ENCODE peak calls at places on chromosomes 1 and 21, in six cellular contexts. Z is IMR-90, U is tibial nerve, N is prostate gland, I is uterus, H is Peyer's patch. J is an unnamed sample.

GRCh38 chr21:37074195-37074510 is 1.1 kb downstream of the TTC3 start:
- DNase-seq in H (no peak), N (no peak), I (no peak), U (no peak), Z (no peak), J (no peak)

GRCh38 chr1:10050611-10051010 is 17.9 kb downstream of the UBE4B start:
- DNase-seq in I (no peak), N (no peak), U (no peak), H (no peak), Z (no peak), J (peak; percentile 49)

GRCh38 chr21:45152265-45152746 is 77.9 kb downstream of the ADARB1 start:
- DNase-seq in N (no peak), U (no peak), I (no peak), H (no peak), Z (no peak), J (no peak)

GRCh38 chr1:151371744-151372410 is 628 bp downstream of the SELENBP1 start:
- DNase-seq in Z (peak; percentile 35), H (peak; percentile 67), N (no peak), U (peak; percentile 45), I (peak; percentile 55), J (peak; percentile 33)

GRCh38 chr21:26177187-26177586 is 6.6 kb upstream of the APP start:
- DNase-seq in I (peak; percentile 24), N (no peak), U (no peak), H (no peak), Z (no peak), J (no peak)

GRCh38 chr21:33976082-33976979 is 60.7 kb upstream of the ATP5PO start:
- DNase-seq in N (no peak), U (no peak), I (peak; percentile 46), H (no peak), Z (peak; percentile 94), J (no peak)

GRCh38 chr1:45018599-45019230 is 6.7 kb downstream of the UROD start:
- DNase-seq in U (no peak), H (peak; percentile 75), N (peak; percentile 67), I (peak; percentile 28), Z (peak; percentile 53), J (peak; percentile 80)

GRCh38 chr1:207619833-207620572 is 24.9 kb upstream of the CR1L start:
- DNase-seq in U (no peak), I (no peak), H (no peak), N (no peak), Z (peak; percentile 51), J (no peak)

GRCh38 chr1:30381266-30381665 is 342.1 kb downstream of the MATN1 start:
- DNase-seq in Z (no peak), H (peak; percentile 13), N (no peak), U (no peak), I (no peak), J (no peak)

DNA sequence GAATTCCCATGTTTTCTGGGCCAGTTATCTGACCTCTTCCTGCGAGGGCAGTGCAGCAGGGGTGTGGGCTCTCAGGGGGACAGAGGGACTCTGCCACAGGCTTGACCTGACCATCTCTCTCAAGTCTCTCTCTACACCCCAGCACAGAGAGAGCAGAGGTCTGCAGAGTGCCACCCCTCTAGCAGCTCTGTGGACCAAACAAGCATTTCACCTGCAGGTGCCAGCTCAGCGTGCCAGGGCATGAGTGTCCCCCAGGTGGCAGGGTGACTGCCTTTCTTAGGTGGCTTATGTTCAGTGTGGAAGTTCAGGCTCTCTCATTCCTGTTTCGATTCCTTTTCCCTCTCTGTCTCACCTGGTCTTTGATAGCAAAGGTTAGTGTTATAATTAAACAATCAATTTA is 191.3 kb downstream of the CACNA1E start:
- DNase-seq in H (no peak), Z (no peak), N (no peak), I (no peak), U (no peak), J (no peak)
- TF ChIP-seq CTCF in H (no peak), Z (no peak), N (no peak), I (no peak), U (no peak), J (no peak)

DNA sequence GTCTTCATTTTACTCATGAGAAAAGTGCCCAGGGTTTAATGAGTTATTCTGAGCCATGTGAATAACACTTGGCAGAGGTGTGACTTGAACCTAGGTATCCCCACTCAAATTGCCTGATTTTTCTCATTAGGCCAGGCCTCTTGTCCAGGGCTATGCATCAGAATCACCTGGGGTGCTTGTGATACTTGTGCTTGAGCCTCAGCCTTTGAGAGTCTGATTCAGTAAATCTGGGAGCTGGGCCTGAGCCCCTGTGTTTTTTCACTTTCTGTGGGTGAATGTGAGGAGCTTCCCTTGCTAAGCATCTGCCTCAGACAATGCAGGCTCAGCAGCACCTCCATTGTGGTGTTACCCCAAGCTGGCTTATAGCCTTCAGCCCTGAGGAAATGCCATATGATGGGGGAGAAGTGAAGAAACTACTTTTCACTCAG is 127.1 kb downstream of the S1PR1 start:
- DNase-seq in N (no peak), U (no peak), Z (no peak), I (no peak), H (no peak), J (no peak)
- TF ChIP-seq POLR2A in N (no peak), U (no peak), Z (no peak), I (no peak), H (no peak), J (no peak)

DNA sequence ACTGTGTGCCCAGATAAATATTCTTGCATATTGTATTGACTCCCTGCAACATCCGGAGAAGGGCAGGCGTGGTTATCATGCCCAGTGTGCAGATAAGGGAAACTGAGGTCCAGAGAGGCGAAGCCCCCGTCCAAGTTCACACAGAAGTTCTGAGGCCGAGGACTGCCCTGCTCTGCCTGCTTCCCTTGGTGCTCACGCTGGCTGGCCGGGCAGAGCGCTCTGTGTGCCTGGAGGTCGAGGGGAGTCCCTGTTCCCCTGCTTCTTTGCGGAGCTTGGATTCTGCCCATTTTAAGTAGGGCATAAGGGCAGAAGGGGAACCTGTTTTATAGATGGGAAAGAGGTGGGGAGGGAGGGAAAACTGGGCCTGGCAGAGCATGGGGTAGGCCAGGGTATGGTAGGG is 92.8 kb upstream of the ACTL8 start:
- DNase-seq in I (no peak), U (no peak), H (no peak), N (no peak), Z (no peak), J (no peak)
- H3K36me3 ChIP-seq in I (no peaks in the 10 kb centered on the region), U (no peaks in the 10 kb centered on the region), H (no peaks in the 10 kb centered on the region), N (no peaks in the 10 kb centered on the region), Z (peaks cover 23% of the 10 kb centered on the region), J (peaks cover 45% of the 10 kb centered on the region)

GRCh38 chr1:23664837-23665795 is 26.5 kb upstream of the RPL11 start:
- DNase-seq in U (no peak), N (no peak), H (no peak), Z (no peak), I (no peak), J (peak; percentile 48)
- TF ChIP-seq CTCF in U (peak; percentile 45), N (no peak), H (no peak), Z (peak; percentile 40), I (no peak), J (peak; percentile 72)

DNA sequence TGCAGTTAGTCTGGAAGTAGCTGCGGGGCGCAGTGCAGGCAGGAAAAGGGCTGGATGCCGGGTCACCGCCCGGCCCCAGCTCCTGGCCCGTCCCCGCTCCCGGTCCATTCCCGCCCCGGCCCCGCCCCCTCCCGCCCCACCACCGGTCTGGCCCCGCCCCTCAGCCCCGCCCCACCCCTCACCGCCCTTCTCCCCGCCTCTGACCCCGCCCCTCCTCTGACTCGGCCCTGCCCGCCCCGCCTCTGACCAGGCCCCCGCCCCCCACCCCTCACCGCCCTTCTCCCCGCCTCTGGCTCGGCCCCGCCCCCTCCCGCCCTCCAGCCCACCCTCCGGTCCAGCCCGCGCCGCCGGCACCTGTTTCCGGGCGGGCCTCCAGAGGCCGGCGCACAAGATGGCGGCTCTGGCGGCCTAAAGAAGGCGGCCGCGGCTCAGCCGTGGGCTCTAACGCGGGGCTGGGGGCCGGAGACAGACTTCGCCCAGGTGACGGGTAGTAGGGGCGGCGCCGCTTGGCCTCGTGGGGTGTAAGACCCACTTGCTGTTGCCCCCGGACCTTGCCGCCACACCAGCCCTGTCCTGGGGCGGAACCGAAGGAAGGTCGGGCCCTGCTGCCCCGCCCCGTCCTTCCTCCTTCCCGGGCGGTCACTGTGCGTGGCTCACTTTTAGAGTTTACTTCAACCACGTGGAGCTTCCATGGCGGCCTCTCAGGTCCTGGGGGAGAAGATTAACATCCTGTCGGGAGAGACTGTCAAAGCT is at the start of gene UBIAD1:
- DNase-seq in U (peak; percentile 76), N (peak; percentile 81), H (peak; percentile 92), I (peak; percentile 89), Z (peak; percentile 82), J (peak; percentile 89)
- TF ChIP-seq POLR2A in U (peak; percentile 69), N (peak; percentile 60), H (peak; percentile 77), I (no peak), Z (peak; percentile 84), J (peak; percentile 65)

GRCh38 chr1:229167356-229167755 is 103.6 kb upstream of the RAB4A start:
- DNase-seq in N (no peak), U (no peak), H (no peak), I (no peak), Z (no peak), J (no peak)
- H3K36me3 ChIP-seq in N (no peaks in the 10 kb centered on the region), U (no peaks in the 10 kb centered on the region), H (no peaks in the 10 kb centered on the region), I (no peaks in the 10 kb centered on the region), Z (no peaks in the 10 kb centered on the region), J (no peaks in the 10 kb centered on the region)

J was measured in adrenal gland.